ENCODE peak calls at places on chromosome 19, in six cellular contexts. D is HepG2, C is H1, S is GM12878, X is K562, N is HCT116. Y is an unnamed sample.

GRCh38 chr19:38514812-38515633 is 81.5 kb downstream of the RYR1 start:
- DNase-seq in D (peak; percentile 35), S (no peak), N (peak; percentile 27), C (peak; percentile 95), X (peak; percentile 86), Y (peak; percentile 44)

GRCh38 chr19:38034153-38034835 is 127.3 kb downstream of the SIPA1L3 start:
- DNase-seq in N (no peak), X (no peak), C (no peak), S (no peak), D (no peak), Y (no peak)

GRCh38 chr19:43780706-43781525 is at the start of gene KCNN4:
- DNase-seq in N (peak; percentile 71), C (no peak), X (peak; percentile 78), S (no peak), D (no peak), Y (no peak)

GRCh38 chr19:39363909-39364457 is 21.8 kb downstream of the SAMD4B start:
- DNase-seq in X (no peak), N (no peak), D (no peak), S (no peak), C (no peak), Y (no peak)

GRCh38 chr19:3660493-3661219 is 34.1 kb upstream of the CACTIN start:
- DNase-seq in S (no peak), C (no peak), D (no peak), X (no peak), N (no peak), Y (no peak)

GRCh38 chr19:50333737-50334617 is 4.8 kb upstream of the KCNC3 start:
- DNase-seq in N (no peak), D (no peak), X (peak; percentile 99), C (peak; percentile 94), S (no peak), Y (no peak)

GRCh38 chr19:48568345-48568886 is 16.4 kb downstream of the SULT2B1 start:
- DNase-seq in C (peak; percentile 68), X (peak; percentile 60), D (peak; percentile 61), S (no peak), N (peak; percentile 83), Y (no peak)

GRCh38 chr19:982567-983170 is 1.5 kb upstream of the WDR18 start:
- DNase-seq in N (no peak), X (peak; percentile 88), S (no peak), D (peak; percentile 49), C (peak; percentile 95), Y (peak; percentile 60)

GRCh38 chr19:13044160-13044853 is 49.0 kb downstream of the NFIX start:
- DNase-seq in S (no peak), C (no peak), X (no peak), N (no peak), D (no peak), Y (no peak)

GRCh38 chr19:51549533-51550324 is 18.3 kb upstream of the SIGLEC6 start:
- DNase-seq in N (no peak), D (no peak), S (no peak), C (no peak), X (peak; percentile 57), Y (no peak)

GRCh38 chr19:35628565-35629331 is at the start of gene RBM42:
- DNase-seq in S (peak; percentile 98), D (peak; percentile 99), N (peak; percentile 99), C (peak; percentile 100), X (peak; percentile 97), Y (peak; percentile 95)

GRCh38 chr19:1004803-1005664 is 4.8 kb downstream of the GRIN3B start:
- DNase-seq in C (no peak), D (no peak), N (no peak), S (no peak), X (no peak), Y (no peak)

DNA sequence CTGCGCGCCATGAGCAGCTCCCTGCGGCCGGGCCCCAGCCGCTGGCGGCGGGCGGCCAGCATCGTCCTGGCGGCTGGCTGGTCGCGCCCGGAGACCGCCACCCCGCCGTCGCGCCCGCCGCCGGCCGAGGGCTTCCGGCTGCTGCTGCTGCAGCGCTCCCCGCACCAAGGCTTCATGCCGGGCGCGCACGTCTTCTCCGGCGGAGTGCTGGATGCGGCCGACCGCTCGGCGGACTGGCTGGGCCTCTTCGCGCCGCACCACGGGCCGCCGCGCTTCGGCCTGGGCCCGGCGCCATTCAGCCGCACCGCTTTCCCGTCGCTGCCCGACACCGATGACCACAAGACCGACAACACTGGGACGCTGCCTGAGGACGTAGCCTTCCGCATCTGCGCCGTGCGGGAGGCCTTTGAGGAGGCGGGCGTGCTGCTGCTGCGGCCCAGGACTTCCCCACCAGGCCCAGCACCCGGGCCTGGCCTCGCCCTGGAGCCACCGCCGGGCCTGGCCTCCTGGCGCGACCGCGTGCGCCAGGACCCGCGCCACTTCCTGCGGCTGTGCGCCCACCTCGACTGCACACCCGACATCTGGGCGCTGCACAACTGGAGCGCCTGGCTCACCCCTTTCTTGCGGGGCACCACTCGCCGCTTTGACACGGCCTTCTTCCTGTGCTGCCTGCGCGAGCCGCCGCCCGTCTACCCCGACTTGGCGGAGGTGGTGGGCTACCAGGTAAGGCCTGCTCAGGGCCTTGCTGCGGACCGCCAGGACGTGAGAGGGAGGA is 518 bp downstream of the NUDT19 start:
- DNase-seq in X (peak; percentile 58), D (no peak), N (no peak), S (no peak), C (peak; percentile 72), Y (no peak)
- TF ChIP-seq YY1 in X (no peak), D (no peak), N (no peak), S (peak; percentile 46), C (no peak), Y (no peak)

DNA sequence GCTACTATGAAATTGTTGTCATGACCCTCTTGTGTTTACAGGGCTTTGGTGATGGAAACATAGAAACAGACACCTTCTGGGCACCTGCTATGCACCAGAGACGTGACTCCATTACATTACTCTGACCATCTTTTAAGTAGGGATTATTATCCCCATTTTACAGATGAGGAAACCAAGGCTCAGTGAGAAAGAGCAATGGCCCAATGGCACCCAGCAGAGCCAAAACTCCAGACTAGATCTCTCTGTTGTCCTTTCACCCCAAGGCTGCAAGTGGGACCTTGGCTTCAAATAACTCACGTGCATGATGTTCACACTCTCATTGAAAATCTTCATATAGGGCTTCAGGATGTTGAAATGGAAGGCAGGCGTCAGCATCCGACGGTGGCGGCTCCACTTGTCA is 5.9 kb downstream of the CYP4F2 start:
- DNase-seq in D (no peak), N (no peak), C (no peak), X (no peak), S (no peak), Y (no peak)
- TF ChIP-seq ZNF274 in D (no peak), N (no peak), C (no peak), X (no peak), S (no peak), Y (no peak)

DNA sequence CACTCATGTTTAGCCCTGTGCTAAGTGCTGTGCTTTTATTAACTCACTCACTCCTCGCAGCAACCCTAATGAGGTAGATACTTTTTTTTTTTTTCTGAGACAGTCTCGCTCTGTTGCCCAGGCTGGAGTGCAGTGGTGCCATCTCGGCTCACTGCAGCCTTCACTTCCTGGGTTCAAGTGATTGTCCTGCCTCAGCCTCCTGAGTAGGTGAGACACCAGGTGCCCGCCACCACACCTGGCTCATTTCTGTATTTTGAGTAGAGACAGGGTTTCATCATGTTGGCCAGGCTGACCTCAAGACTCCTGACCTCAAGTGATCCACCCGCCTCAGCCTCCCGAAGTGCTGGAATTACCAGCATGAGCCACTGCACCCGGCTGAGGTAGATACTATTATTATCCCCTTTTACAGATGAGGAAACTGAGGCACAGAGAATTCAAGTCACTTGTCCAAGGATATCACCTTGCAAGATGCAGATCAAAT is 2.5 kb downstream of the ITPKC start:
- DNase-seq in C (no peak), S (peak; percentile 15), X (no peak), D (no peak), N (no peak), Y (no peak)
- H3K4me1 ChIP-seq in C (peaks cover 22% of the 10 kb centered on the region), S (peaks cover 18% of the 10 kb centered on the region), X (peaks cover 48% of the 10 kb centered on the region), D (peaks cover 48% of the 10 kb centered on the region), N (peaks cover 9% of the 10 kb centered on the region), Y (peaks cover 2% of the 10 kb centered on the region)

GRCh38 chr19:45960595-45961235 is 12.9 kb downstream of the NOVA2 start:
- DNase-seq in D (no peak), C (peak; percentile 83), S (no peak), N (no peak), X (peak; percentile 53), Y (no peak)
- TF ChIP-seq YY1 in D (no peak), C (no peak), S (no peak), N (no peak), X (no peak), Y (no peak)

GRCh38 chr19:5694952-5695648 is 5.0 kb downstream of the RPL36 start:
- DNase-seq in N (no peak), S (no peak), X (no peak), D (no peak), C (no peak), Y (no peak)
- TF ChIP-seq ZNF274 in N (no peak), S (no peak), X (no peak), D (no peak), C (no peak), Y (no peak)

GRCh38 chr19:45576682-45577081 is 7.9 kb downstream of the OPA3 start:
- DNase-seq in X (no peak), D (no peak), C (no peak), N (no peak), S (no peak), Y (no peak)

GRCh38 chr19:45571457-45572220 is 13.0 kb downstream of the OPA3 start:
- DNase-seq in N (no peak), X (no peak), C (no peak), D (no peak), S (no peak), Y (no peak)

GRCh38 chr19:45574526-45574925 is 10.1 kb downstream of the OPA3 start:
- DNase-seq in N (no peak), X (no peak), C (no peak), D (no peak), S (no peak), Y (no peak)

GRCh38 chr19:45577111-45577905 is 7.3 kb downstream of the OPA3 start:
- DNase-seq in C (no peak), X (no peak), N (no peak), D (peak; percentile 86), S (no peak), Y (no peak)

DNA sequence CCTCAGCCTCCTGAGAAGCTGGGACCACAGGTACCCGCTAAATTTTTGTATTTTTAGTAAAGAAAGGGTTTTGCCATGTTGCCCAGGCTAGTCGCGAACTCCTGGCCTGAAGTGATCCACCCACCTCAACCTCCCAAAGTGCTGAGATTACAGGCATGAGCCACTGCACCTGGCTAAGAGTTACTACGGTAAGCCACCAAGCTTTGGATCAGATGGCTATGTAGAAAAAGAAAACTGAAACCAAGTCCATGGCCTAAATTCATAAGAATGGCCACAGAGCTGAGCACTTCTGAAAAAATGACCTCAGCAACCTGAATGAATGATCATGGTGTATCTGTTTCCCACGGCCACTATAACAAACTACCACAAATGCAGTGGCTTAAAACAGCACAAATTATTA is 9.4 kb downstream of the OPA3 start:
- DNase-seq in S (no peak), X (no peak), N (no peak), C (no peak), D (no peak), Y (no peak)
- H3K4me1 ChIP-seq in S (peaks cover 11% of the 10 kb centered on the region), X (peaks cover 16% of the 10 kb centered on the region), N (peaks cover 5% of the 10 kb centered on the region), C (peaks cover 15% of the 10 kb centered on the region), D (peaks cover 51% of the 10 kb centered on the region), Y (peaks cover 3% of the 10 kb centered on the region)

Y was measured in NT2/D1.